ENCODE peak calls at places on chromosomes 12 and 14, in ten cellular contexts. B is heart right ventricle, F is H9, M is left ventricle myocardium inferior, E is GM12865, Q is heart left ventricle, Y is astrocyte, N is tibial nerve, I is endothelial cell, P is transverse colon. Z is an unnamed sample.

GRCh38 chr12:108804361-108804949 is 52.9 kb downstream of the SSH1 start:
- DNase-seq in B (peak; percentile 74), M (peak; percentile 70), Q (peak; percentile 77), P (peak; percentile 49), Y (peak; percentile 92), E (no peak), I (no peak), N (peak; percentile 52), F (no peak), Z (peak; percentile 72)

GRCh38 chr12:89603678-89604077 is 77.8 kb upstream of the POC1B start:
- DNase-seq in N (no peak), E (no peak), P (no peak), Y (no peak), F (no peak), Q (no peak), B (no peak), I (no peak), M (no peak), Z (no peak)

GRCh38 chr14:83172363-83172762 is 1638.7 kb upstream of the SEL1L start:
- DNase-seq in F (no peak), Q (no peak), B (no peak), M (no peak), Y (peak; percentile 36), P (no peak), E (no peak), I (no peak), N (no peak), Z (no peak)

GRCh38 chr12:34343766-34344165 is 321.5 kb downstream of the ALG10 start:
- DNase-seq in F (no peak), Y (no peak), Q (no peak), N (no peak), P (no peak), I (no peak), B (no peak), M (no peak), E (no peak), Z (no peak)

GRCh38 chr12:65825323-65825572 is 965 bp downstream of the HMGA2 start:
- DNase-seq in P (no peak), E (no peak), Q (no peak), M (no peak), Y (no peak), I (no peak), B (no peak), F (no peak), N (no peak), Z (no peak)

GRCh38 chr14:66247662-66248061 is 238.5 kb upstream of the CCDC196 start:
- DNase-seq in F (no peak), I (no peak), P (no peak), B (no peak), Y (no peak), M (no peak), E (no peak), N (no peak), Q (no peak), Z (no peak)

GRCh38 chr14:96309907-96310330 is 53.2 kb downstream of the ATG2B start:
- DNase-seq in Q (no peak), Y (no peak), F (no peak), I (no peak), P (no peak), E (no peak), N (no peak), M (no peak), B (no peak), Z (no peak)

GRCh38 chr14:60254176-60254575 is 5.2 kb downstream of the PPM1A start:
- DNase-seq in Y (no peak), E (no peak), F (no peak), M (no peak), B (no peak), I (no peak), Q (no peak), N (no peak), P (peak; percentile 31), Z (no peak)

GRCh38 chr12:10288989-10289388 is 18.7 kb upstream of the KLRD1 start:
- DNase-seq in I (no peak), N (no peak), P (no peak), B (no peak), Y (no peak), Q (no peak), M (no peak), E (peak; percentile 74), F (no peak), Z (no peak)

GRCh38 chr12:27861428-27862167 is 81.6 kb upstream of the MANSC4 start:
- DNase-seq in F (no peak), Y (no peak), P (peak; percentile 57), N (peak; percentile 13), E (peak; percentile 93), Q (peak; percentile 79), I (no peak), B (peak; percentile 27), M (peak; percentile 72), Z (no peak)

GRCh38 chr12:90253674-90254181 is 545.1 kb upstream of the ATP2B1 start:
- DNase-seq in E (peak; percentile 92), N (peak; percentile 69), P (peak; percentile 75), Q (peak; percentile 74), I (no peak), Y (peak; percentile 94), B (peak; percentile 35), F (peak; percentile 43), M (peak; percentile 57), Z (peak; percentile 87)

GRCh38 chr12:61554268-61555008 is 705.8 kb upstream of the USP15 start:
- DNase-seq in Q (no peak), N (no peak), P (no peak), I (no peak), B (no peak), F (no peak), Y (no peak), E (no peak), M (no peak), Z (no peak)

GRCh38 chr12:63133981-63134380 is 17.0 kb downstream of the AVPR1A start:
- DNase-seq in Y (no peak), M (no peak), I (no peak), E (no peak), Q (no peak), F (no peak), P (no peak), N (no peak), B (no peak), Z (no peak)

GRCh38 chr12:55694651-55695050 is 13.1 kb downstream of the ITGA7 start:
- DNase-seq in B (no peak), M (no peak), N (no peak), Y (no peak), Q (no peak), E (no peak), I (no peak), F (no peak), P (no peak), Z (no peak)

GRCh38 chr12:48966177-48966890 is 5.2 kb downstream of the WNT10B start:
- DNase-seq in N (no peak), M (no peak), E (no peak), F (peak; percentile 52), B (no peak), Y (no peak), I (no peak), Q (no peak), P (no peak), Z (no peak)

GRCh38 chr12:53056901-53057300 is 7.0 kb downstream of the TNS2 start:
- DNase-seq in E (no peak), P (peak; percentile 6), M (no peak), Y (no peak), Q (peak; percentile 24), I (no peak), N (no peak), B (no peak), F (no peak), Z (no peak)

GRCh38 chr12:124464062-124464461 is 103.3 kb downstream of the NCOR2 start:
- DNase-seq in Q (no peak), Y (no peak), E (no peak), I (no peak), F (no peak), N (no peak), M (peak; percentile 48), B (peak; percentile 50), P (no peak), Z (no peak)

GRCh38 chr12:120352117-120352516 is 16.8 kb downstream of the MSI1 start:
- DNase-seq in I (no peak), Q (no peak), P (no peak), N (no peak), F (no peak), E (no peak), B (no peak), Y (peak; percentile 61), M (no peak), Z (no peak)

GRCh38 chr12:57864382-57864781 is 17.9 kb upstream of the CTDSP2 start:
- DNase-seq in Y (no peak), P (no peak), F (peak; percentile 72), I (no peak), Q (no peak), B (no peak), M (no peak), N (no peak), E (no peak), Z (no peak)
- TF ChIP-seq CTCF in Y (no peak), P (no peak), F (no peak), I (no peak), Q (no peak), B (no peak), M (no peak), N (no peak), E (no peak), Z (no peak)

GRCh38 chr14:20684662-20685456 is 499 bp downstream of the RNASE4 start:
- DNase-seq in F (peak; percentile 68), I (peak; percentile 18), M (no peak), P (peak; percentile 55), Q (peak; percentile 37), E (no peak), Y (peak; percentile 63), B (no peak), N (peak; percentile 69), Z (no peak)
- TF ChIP-seq CTCF in F (no peak), I (no peak), M (no peak), P (no peak), Q (no peak), E (no peak), Y (no peak), B (no peak), N (no peak), Z (no peak)

DNA sequence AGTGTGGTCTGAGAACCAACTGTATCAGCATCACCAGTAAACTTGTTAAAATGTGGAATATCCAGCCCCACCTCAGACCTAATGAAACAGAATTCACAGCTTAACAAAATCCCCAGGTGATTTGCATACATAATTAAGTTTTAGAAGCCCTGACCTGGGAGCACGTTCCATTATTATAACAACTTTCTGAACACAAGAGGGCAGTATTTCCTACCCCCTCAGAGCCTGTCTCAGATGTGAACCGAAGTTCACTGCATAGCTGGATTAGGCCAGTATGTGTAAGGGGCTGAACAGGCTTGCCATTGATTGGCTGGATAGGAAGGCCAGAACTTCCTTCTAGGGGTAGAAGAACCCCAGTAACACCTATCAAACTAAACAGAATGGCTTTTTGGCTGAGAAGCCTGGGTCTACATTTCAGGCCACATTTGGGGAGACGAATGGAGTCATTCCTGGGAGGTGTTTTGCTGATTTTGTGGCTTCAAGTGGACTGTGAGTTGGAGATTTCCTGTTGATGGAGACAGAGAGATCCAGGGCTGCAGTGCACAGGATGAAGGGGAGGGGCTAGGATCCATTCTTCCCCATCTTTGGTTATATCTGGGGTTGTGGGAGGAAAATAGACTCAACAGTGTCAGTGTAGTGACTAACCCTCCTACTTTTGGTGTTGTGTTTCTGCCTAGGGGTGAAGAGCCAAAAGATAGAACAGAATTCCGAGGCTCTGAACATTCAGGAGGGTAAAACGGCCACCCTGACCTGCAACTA is 94.7 kb upstream of the OR4E1 start:
- DNase-seq in M (no peak), B (no peak), Q (no peak), P (no peak), I (no peak), Y (no peak), N (no peak), F (peak; percentile 58), E (peak; percentile 24), Z (no peak)
- TF ChIP-seq CTCF in M (peak; percentile 21), B (peak; percentile 33), Q (peak; percentile 17), P (no peak), I (peak; percentile 63), Y (peak; percentile 25), N (peak; percentile 18), F (peak; percentile 80), E (peak; percentile 38), Z (no peak)

GRCh38 chr14:85867450-85867849 is 337.5 kb downstream of the FLRT2 start:
- DNase-seq in F (peak; percentile 27), Y (no peak), E (no peak), N (no peak), Q (no peak), M (no peak), P (no peak), I (peak; percentile 10), B (no peak), Z (no peak)
- TF ChIP-seq CTCF in F (peak; percentile 51), Y (no peak), E (no peak), N (no peak), Q (no peak), M (no peak), P (no peak), I (peak; percentile 39), B (no peak), Z (no peak)